ENCODE peak calls at places on chromosomes 12 and 14, in six cellular contexts. One of them, this sample, is unnamed.
A peak's percentile ranks its signal among the peaks of the same experiment; 100 is the strongest.

GRCh38 chr12:91384391-91384790 is 201.8 kb upstream of the DCN start:
- DNase-seq in A549: no peak
- DNase-seq in K562: no peak
- DNase-seq in endothelial cell of umbilical vein: no peak
- DNase-seq in HepG2: no peak
- DNase-seq in GM12878: no peak
- DNase-seq in this sample: no peak

GRCh38 chr12:64098709-64099354 is 123.3 kb downstream of the KICS2 start:
- DNase-seq in A549: no peak
- DNase-seq in K562: no peak
- DNase-seq in endothelial cell of umbilical vein: peak; percentile 63
- DNase-seq in HepG2: no peak
- DNase-seq in GM12878: no peak
- DNase-seq in this sample: no peak

GRCh38 chr12:13941258-13942249 is 39.8 kb downstream of the GRIN2B start:
- DNase-seq in A549: peak; percentile 96
- DNase-seq in K562: peak; percentile 15
- DNase-seq in endothelial cell of umbilical vein: peak; percentile 1
- DNase-seq in HepG2: peak; percentile 76
- DNase-seq in GM12878: no peak
- DNase-seq in this sample: peak; percentile 58

GRCh38 chr12:51391047-51391837 is at the start of gene GALNT6:
- DNase-seq in A549: no peak
- DNase-seq in K562: peak; percentile 80
- DNase-seq in endothelial cell of umbilical vein: peak; percentile 28
- DNase-seq in HepG2: no peak
- DNase-seq in GM12878: no peak
- DNase-seq in this sample: peak; percentile 82

GRCh38 chr12:57809425-57809824 is 9.1 kb downstream of the AVIL start:
- DNase-seq in A549: no peak
- DNase-seq in K562: no peak
- DNase-seq in endothelial cell of umbilical vein: no peak
- DNase-seq in HepG2: no peak
- DNase-seq in GM12878: no peak
- DNase-seq in this sample: no peak

GRCh38 chr12:81872400-81872799 is 113.2 kb upstream of the PPFIA2 start:
- DNase-seq in A549: no peak
- DNase-seq in K562: no peak
- DNase-seq in endothelial cell of umbilical vein: no peak
- DNase-seq in HepG2: no peak
- DNase-seq in GM12878: no peak
- DNase-seq in this sample: no peak

GRCh38 chr12:131087302-131087818 is 133.7 kb downstream of the ADGRD1 start:
- DNase-seq in A549: no peak
- DNase-seq in K562: no peak
- DNase-seq in endothelial cell of umbilical vein: no peak
- DNase-seq in HepG2: no peak
- DNase-seq in GM12878: no peak
- DNase-seq in this sample: no peak

GRCh38 chr12:17609152-17609551 is 480.8 kb downstream of the RERGL start:
- DNase-seq in A549: no peak
- DNase-seq in K562: no peak
- DNase-seq in endothelial cell of umbilical vein: no peak
- DNase-seq in HepG2: no peak
- DNase-seq in GM12878: no peak
- DNase-seq in this sample: peak; percentile 2

GRCh38 chr12:74899031-74899829 is 310.4 kb downstream of the KCNC2 start:
- DNase-seq in A549: no peak
- DNase-seq in K562: no peak
- DNase-seq in endothelial cell of umbilical vein: no peak
- DNase-seq in HepG2: no peak
- DNase-seq in GM12878: no peak
- DNase-seq in this sample: no peak

GRCh38 chr14:31964979-31965734 is 111.9 kb upstream of the ARHGAP5 start:
- DNase-seq in A549: no peak
- DNase-seq in K562: no peak
- DNase-seq in endothelial cell of umbilical vein: no peak
- DNase-seq in HepG2: no peak
- DNase-seq in GM12878: no peak
- DNase-seq in this sample: no peak

GRCh38 chr14:63777024-63777423 is 49.2 kb upstream of the SGPP1 start:
- DNase-seq in A549: peak; percentile 8
- DNase-seq in K562: no peak
- DNase-seq in endothelial cell of umbilical vein: peak; percentile 66
- DNase-seq in HepG2: peak; percentile 32
- DNase-seq in GM12878: no peak
- DNase-seq in this sample: no peak

GRCh38 chr14:80388980-80389711 is 177.8 kb upstream of the DIO2 start:
- DNase-seq in A549: peak; percentile 55
- DNase-seq in K562: no peak
- DNase-seq in endothelial cell of umbilical vein: no peak
- DNase-seq in HepG2: no peak
- DNase-seq in GM12878: no peak
- DNase-seq in this sample: no peak

GRCh38 chr14:75626857-75627256 is 33.8 kb downstream of the ERG28 start:
- DNase-seq in A549: no peak
- DNase-seq in K562: no peak
- DNase-seq in endothelial cell of umbilical vein: no peak
- DNase-seq in HepG2: no peak
- DNase-seq in GM12878: no peak
- DNase-seq in this sample: no peak

GRCh38 chr14:68015356-68016242 is 196.0 kb downstream of the RAD51B start:
- DNase-seq in A549: no peak
- DNase-seq in K562: no peak
- DNase-seq in endothelial cell of umbilical vein: no peak
- DNase-seq in HepG2: no peak
- DNase-seq in GM12878: no peak
- DNase-seq in this sample: no peak

GRCh38 chr14:68016243-68016914 is 196.8 kb downstream of the RAD51B start:
- DNase-seq in A549: no peak
- DNase-seq in K562: no peak
- DNase-seq in endothelial cell of umbilical vein: no peak
- DNase-seq in HepG2: no peak
- DNase-seq in GM12878: no peak
- DNase-seq in this sample: no peak

GRCh38 chr14:68020999-68021663 is 201.6 kb downstream of the RAD51B start:
- DNase-seq in A549: no peak
- DNase-seq in K562: no peak
- DNase-seq in endothelial cell of umbilical vein: no peak
- DNase-seq in HepG2: no peak
- DNase-seq in GM12878: peak; percentile 71
- DNase-seq in this sample: no peak

GRCh38 chr14:68020493-68020892 is 200.9 kb downstream of the RAD51B start:
- DNase-seq in A549: no peak
- DNase-seq in K562: no peak
- DNase-seq in endothelial cell of umbilical vein: no peak
- DNase-seq in HepG2: no peak
- DNase-seq in GM12878: no peak
- DNase-seq in this sample: no peak

DNA sequence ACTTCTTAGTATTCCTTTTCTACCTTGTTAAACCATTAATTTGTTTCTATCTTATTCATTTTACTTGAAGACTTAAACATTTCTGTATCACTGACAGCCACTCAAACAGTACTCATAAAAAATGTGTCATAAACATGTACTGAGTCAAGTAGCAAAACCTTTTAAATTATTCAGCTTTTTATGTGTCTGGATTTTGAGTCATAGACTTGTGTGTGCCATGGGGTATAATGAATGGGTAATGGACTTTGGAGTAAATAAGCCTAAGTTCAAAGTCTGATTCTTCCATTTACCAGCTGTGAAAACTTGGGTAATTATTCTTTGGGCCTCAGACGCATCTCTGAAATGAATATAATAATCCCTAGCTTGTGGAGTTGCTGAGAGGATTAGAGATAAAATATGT is 199.0 kb downstream of the RAD51B start:
- DNase-seq in A549: no peak
- DNase-seq in K562: no peak
- DNase-seq in endothelial cell of umbilical vein: no peak
- DNase-seq in HepG2: peak; percentile 30
- DNase-seq in GM12878: no peak
- DNase-seq in this sample: no peak
- TF ChIP-seq MYC in A549: no peak
- TF ChIP-seq MYC in K562: no peak
- TF ChIP-seq MYC in endothelial cell of umbilical vein: no peak
- TF ChIP-seq MYC in HepG2: no peak
- TF ChIP-seq MYC in GM12878: no peak
- TF ChIP-seq MYC in this sample: no peak

GRCh38 chr12:4269279-4269991 is 4.1 kb upstream of the CCND2 start:
- DNase-seq in A549: no peak
- DNase-seq in K562: peak; percentile 77
- DNase-seq in endothelial cell of umbilical vein: peak; percentile 65
- DNase-seq in HepG2: no peak
- DNase-seq in GM12878: no peak
- DNase-seq in this sample: peak; percentile 92
- H3K4me3 ChIP-seq in A549: peak overlapping the region; percentile 40
- H3K4me3 ChIP-seq in K562: peak overlapping the region; percentile 45
- H3K4me3 ChIP-seq in endothelial cell of umbilical vein: peak overlapping the region; percentile 61
- H3K4me3 ChIP-seq in HepG2: peak overlapping the region; percentile 10
- H3K4me3 ChIP-seq in GM12878: peak overlapping the region; percentile 70
- H3K4me3 ChIP-seq in this sample: peak overlapping the region; percentile 48

GRCh38 chr14:68608235-68608962 is 184.5 kb downstream of the ZFP36L1 start:
- DNase-seq in A549: no peak
- DNase-seq in K562: no peak
- DNase-seq in endothelial cell of umbilical vein: no peak
- DNase-seq in HepG2: no peak
- DNase-seq in GM12878: no peak
- DNase-seq in this sample: peak; percentile 67

GRCh38 chr14:68609012-68609411 is 183.9 kb downstream of the ZFP36L1 start:
- DNase-seq in A549: no peak
- DNase-seq in K562: no peak
- DNase-seq in endothelial cell of umbilical vein: no peak
- DNase-seq in HepG2: no peak
- DNase-seq in GM12878: no peak
- DNase-seq in this sample: no peak

GRCh38 chr14:68611611-68612010 is 181.3 kb downstream of the ZFP36L1 start:
- DNase-seq in A549: no peak
- DNase-seq in K562: no peak
- DNase-seq in endothelial cell of umbilical vein: no peak
- DNase-seq in HepG2: no peak
- DNase-seq in GM12878: no peak
- DNase-seq in this sample: no peak

GRCh38 chr14:68612049-68612448 is 180.8 kb downstream of the ZFP36L1 start:
- DNase-seq in A549: no peak
- DNase-seq in K562: no peak
- DNase-seq in endothelial cell of umbilical vein: no peak
- DNase-seq in HepG2: no peak
- DNase-seq in GM12878: no peak
- DNase-seq in this sample: no peak

DNA sequence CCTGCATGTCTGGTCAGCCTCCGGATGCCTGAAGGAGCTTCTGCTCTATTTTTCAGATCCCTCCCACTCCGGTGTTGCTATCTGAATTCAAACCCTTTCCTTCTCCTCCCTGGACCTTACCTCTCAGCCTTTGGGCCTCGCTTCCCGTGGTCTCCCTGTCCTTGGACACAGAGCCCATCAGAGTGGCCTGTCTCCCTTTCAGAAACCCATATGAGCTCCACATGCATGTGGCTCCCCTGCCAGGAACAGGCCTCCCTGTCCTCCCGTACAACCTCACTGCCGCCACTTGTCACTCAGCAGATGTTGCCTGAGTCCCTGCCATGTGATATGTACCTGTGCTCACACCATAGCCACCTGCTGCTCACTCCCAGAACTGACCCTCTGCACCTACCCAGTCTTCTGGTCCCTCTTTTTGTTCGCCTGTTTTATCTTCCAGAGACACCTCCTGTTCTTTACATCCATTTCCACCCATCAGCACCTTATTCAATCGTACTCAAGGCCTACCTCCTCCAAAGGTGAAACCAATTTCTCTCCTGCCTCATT is 182.5 kb downstream of the ZFP36L1 start:
- DNase-seq in A549: no peak
- DNase-seq in K562: no peak
- DNase-seq in endothelial cell of umbilical vein: no peak
- DNase-seq in HepG2: peak; percentile 50
- DNase-seq in GM12878: no peak
- DNase-seq in this sample: no peak
- TF ChIP-seq MYC in A549: no peak
- TF ChIP-seq MYC in K562: no peak
- TF ChIP-seq MYC in endothelial cell of umbilical vein: no peak
- TF ChIP-seq MYC in HepG2: no peak
- TF ChIP-seq MYC in GM12878: no peak
- TF ChIP-seq MYC in this sample: no peak

GRCh38 chr12:50104614-50105366 is 982 bp downstream of the GPD1 start:
- DNase-seq in A549: no peak
- DNase-seq in K562: no peak
- DNase-seq in endothelial cell of umbilical vein: no peak
- DNase-seq in HepG2: peak; percentile 41
- DNase-seq in GM12878: no peak
- DNase-seq in this sample: no peak
- H3K4me3 ChIP-seq in A549: no peak overlapping the region
- H3K4me3 ChIP-seq in K562: no peak overlapping the region
- H3K4me3 ChIP-seq in endothelial cell of umbilical vein: no peak overlapping the region
- H3K4me3 ChIP-seq in HepG2: peak overlapping the region; percentile 75
- H3K4me3 ChIP-seq in GM12878: no peak overlapping the region
- H3K4me3 ChIP-seq in this sample: no peak overlapping the region

GRCh38 chr12:119544780-119545625 is 48.6 kb upstream of the TMEM233 start:
- DNase-seq in A549: peak; percentile 75
- DNase-seq in K562: peak; percentile 80
- DNase-seq in endothelial cell of umbilical vein: peak; percentile 76
- DNase-seq in HepG2: peak; percentile 32
- DNase-seq in GM12878: peak; percentile 8
- DNase-seq in this sample: peak; percentile 79
- TF ChIP-seq MYC in A549: no peak
- TF ChIP-seq MYC in K562: no peak
- TF ChIP-seq MYC in endothelial cell of umbilical vein: no peak
- TF ChIP-seq MYC in HepG2: no peak
- TF ChIP-seq MYC in GM12878: no peak
- TF ChIP-seq MYC in this sample: no peak

DNA sequence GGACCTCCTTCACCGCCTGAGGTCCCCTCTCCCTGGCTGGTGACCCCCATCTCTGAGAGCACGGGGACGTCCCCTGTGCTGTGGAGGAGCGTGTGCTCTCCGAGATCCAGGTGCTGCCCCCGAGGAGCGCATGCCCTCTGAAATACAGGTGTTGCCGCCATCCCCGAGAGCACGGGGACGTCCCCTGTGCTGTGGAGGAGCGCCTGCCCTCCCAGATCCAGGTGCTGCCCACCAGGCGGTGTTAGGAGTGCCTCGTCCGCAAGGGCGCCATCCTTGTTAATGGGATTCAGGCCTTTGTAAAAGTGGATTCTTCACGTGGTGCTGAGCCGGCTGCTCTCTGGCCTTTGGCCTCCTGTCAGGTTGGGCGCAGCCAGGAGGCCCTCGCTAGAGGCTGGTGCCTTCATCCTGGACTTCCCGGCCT is 10.1 kb downstream of the NOC4L start:
- DNase-seq in A549: no peak
- DNase-seq in K562: no peak
- DNase-seq in endothelial cell of umbilical vein: no peak
- DNase-seq in HepG2: peak; percentile 33
- DNase-seq in GM12878: no peak
- DNase-seq in this sample: no peak
- H3K4me3 ChIP-seq in A549: no peak overlapping the region
- H3K4me3 ChIP-seq in K562: no peak overlapping the region
- H3K4me3 ChIP-seq in endothelial cell of umbilical vein: no peak overlapping the region
- H3K4me3 ChIP-seq in HepG2: peak overlapping the region; percentile 70
- H3K4me3 ChIP-seq in GM12878: no peak overlapping the region
- H3K4me3 ChIP-seq in this sample: no peak overlapping the region

GRCh38 chr14:21269252-21270046 is at the start of gene HNRNPC:
- DNase-seq in A549: peak; percentile 100
- DNase-seq in K562: peak; percentile 96
- DNase-seq in endothelial cell of umbilical vein: peak; percentile 100
- DNase-seq in HepG2: peak; percentile 100
- DNase-seq in GM12878: peak; percentile 100
- DNase-seq in this sample: peak; percentile 99
- TF ChIP-seq MYC in A549: no peak
- TF ChIP-seq MYC in K562: peak; percentile 43
- TF ChIP-seq MYC in endothelial cell of umbilical vein: no peak
- TF ChIP-seq MYC in HepG2: peak; percentile 94
- TF ChIP-seq MYC in GM12878: no peak
- TF ChIP-seq MYC in this sample: peak; percentile 79